ENCODE peak calls at places on chromosomes 6 and 20, in six cellular contexts. D is GM12878, K is HepG2, S is H1, A is SK-N-SH, Q is K562. I is an unnamed sample.

GRCh38 chr6:124132256-124132655 is 328.6 kb downstream of the NKAIN2 start:
- DNase-seq in D (no peak), K (no peak), S (no peak), A (no peak), Q (no peak), I (no peak)

GRCh38 chr6:65633516-65633915 is 73.5 kb downstream of the EYS start:
- DNase-seq in D (no peak), K (no peak), S (no peak), A (no peak), Q (no peak), I (peak; percentile 11)

GRCh38 chr6:47665112-47665511 is 33.3 kb upstream of the ADGRF4 start:
- DNase-seq in D (no peak), K (no peak), S (no peak), A (no peak), Q (no peak), I (no peak)

GRCh38 chr6:135163440-135163738 is 17.7 kb upstream of the MYB start:
- DNase-seq in D (peak; percentile 84), K (no peak), S (no peak), A (no peak), Q (no peak), I (no peak)

GRCh38 chr6:40164345-40164755 is 230.1 kb upstream of the MOCS1 start:
- DNase-seq in D (no peak), K (no peak), S (no peak), A (no peak), Q (peak; percentile 92), I (no peak)

GRCh38 chr20:47397652-47398301 is 41.3 kb upstream of the ZMYND8 start:
- DNase-seq in D (no peak), K (no peak), S (no peak), A (no peak), Q (no peak), I (no peak)

GRCh38 chr20:57826731-57827287 is 117.0 kb upstream of the PMEPA1 start:
- DNase-seq in D (no peak), K (no peak), S (no peak), A (no peak), Q (no peak), I (no peak)

GRCh38 chr6:141056945-141057635 is 1075.6 kb upstream of the GJE1 start:
- DNase-seq in D (no peak), K (no peak), S (no peak), A (no peak), Q (no peak), I (no peak)

GRCh38 chr6:446418-447366 is 55.1 kb downstream of the IRF4 start:
- DNase-seq in D (no peak), K (no peak), S (no peak), A (no peak), Q (no peak), I (no peak)

GRCh38 chr20:39851459-39851858 is 837.6 kb downstream of the MAFB start:
- DNase-seq in D (no peak), K (no peak), S (no peak), A (no peak), Q (no peak), I (no peak)

GRCh38 chr6:80163754-80164187 is 57.3 kb downstream of the BCKDHB start:
- DNase-seq in D (peak; percentile 27), K (peak; percentile 26), S (no peak), A (no peak), Q (no peak), I (no peak)

GRCh38 chr6:98871821-98872220 is 37.4 kb downstream of the POU3F2 start:
- DNase-seq in D (no peak), K (no peak), S (no peak), A (no peak), Q (no peak), I (no peak)

GRCh38 chr20:32482251-32483220 is 102.6 kb downstream of the NOL4L start:
- DNase-seq in D (no peak), K (no peak), S (no peak), A (peak; percentile 73), Q (no peak), I (peak; percentile 46)
- TF ChIP-seq POLR2AphosphoS5 in D (no peak), K (no peak), S (no peak), A (no peak), Q (no peak), I (peak; percentile 24)

GRCh38 chr6:150394053-150394875 is 25.5 kb downstream of the IYD start:
- DNase-seq in D (no peak), K (no peak), S (no peak), A (no peak), Q (no peak), I (no peak)

GRCh38 chr6:150394886-150395285 is 26.1 kb downstream of the IYD start:
- DNase-seq in D (no peak), K (no peak), S (no peak), A (no peak), Q (no peak), I (no peak)

GRCh38 chr6:150391890-150392289 is 23.1 kb downstream of the IYD start:
- DNase-seq in D (no peak), K (no peak), S (no peak), A (no peak), Q (no peak), I (no peak)

GRCh38 chr6:150392452-150393220 is 23.8 kb downstream of the IYD start:
- DNase-seq in D (no peak), K (no peak), S (no peak), A (no peak), Q (no peak), I (no peak)

GRCh38 chr6:150395388-150396009 is 26.7 kb downstream of the IYD start:
- DNase-seq in D (no peak), K (peak; percentile 60), S (peak; percentile 51), A (peak; percentile 43), Q (peak; percentile 55), I (no peak)
- TF ChIP-seq GABPA in D (no peak), K (no peak), S (no peak), A (no peak), Q (no peak), I (no peak)

GRCh38 chr20:13277663-13278295 is 56.7 kb downstream of the ISM1 start:
- DNase-seq in D (no peak), K (no peak), S (no peak), A (no peak), Q (no peak), I (no peak)
- TF ChIP-seq POLR2AphosphoS5 in D (no peak), K (no peak), S (no peak), A (no peak), Q (no peak), I (no peak)

GRCh38 chr20:15012551-15012950 is 675.1 kb upstream of the FLRT3 start:
- DNase-seq in D (no peak), K (no peak), S (no peak), A (no peak), Q (no peak), I (no peak)
- TF ChIP-seq GABPA in D (no peak), K (no peak), S (no peak), A (no peak), Q (no peak), I (no peak)

GRCh38 chr6:31143148-31143547 is 4.3 kb upstream of the PSORS1C2 start:
- DNase-seq in D (no peak), K (no peak), S (no peak), A (no peak), Q (no peak), I (no peak)
- TF ChIP-seq POLR2AphosphoS5 in D (no peak), K (no peak), S (no peak), A (no peak), Q (no peak), I (no peak)

DNA sequence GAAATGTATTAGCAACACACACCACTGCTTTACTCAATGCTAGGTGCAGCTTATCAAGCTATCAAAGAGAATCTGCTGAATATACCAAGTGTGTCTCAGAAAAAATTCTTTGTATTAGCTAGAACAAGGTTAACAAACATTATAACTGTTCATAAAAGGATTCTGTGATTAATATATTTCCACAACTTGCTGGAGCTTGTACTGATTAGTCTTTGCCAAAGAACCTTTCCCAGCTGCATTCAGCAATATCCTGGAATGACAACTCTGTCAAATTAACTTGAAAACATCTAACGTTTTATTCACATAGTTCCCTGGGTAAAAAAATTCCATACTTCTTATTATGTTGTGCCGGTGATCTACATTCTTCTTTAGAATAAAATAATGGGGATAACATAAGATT is 252.7 kb downstream of the FOXC1 start:
- DNase-seq in D (no peak), K (no peak), S (no peak), A (no peak), Q (no peak), I (no peak)
- TF ChIP-seq GABPA in D (no peak), K (no peak), S (no peak), A (no peak), Q (no peak), I (no peak)

GRCh38 chr6:157246048-157246630 is 77.2 kb downstream of the TMEM242 start:
- DNase-seq in D (no peak), K (no peak), S (no peak), A (no peak), Q (no peak), I (no peak)
- TF ChIP-seq POLR2AphosphoS5 in D (no peak), K (no peak), S (no peak), A (no peak), Q (no peak), I (no peak)

GRCh38 chr6:3226422-3227362 is 761 bp downstream of the TUBB2B start:
- DNase-seq in D (no peak), K (no peak), S (no peak), A (peak; percentile 72), Q (peak; percentile 57), I (peak; percentile 62)

GRCh38 chr6:3228046-3228671 is 706 bp upstream of the TUBB2B start:
- DNase-seq in D (no peak), K (no peak), S (no peak), A (peak; percentile 81), Q (peak; percentile 84), I (no peak)

GRCh38 chr6:3228791-3229565 is 1.5 kb upstream of the TUBB2B start:
- DNase-seq in D (no peak), K (no peak), S (no peak), A (no peak), Q (peak; percentile 28), I (no peak)

GRCh38 chr6:3229566-3230274 is 2.3 kb upstream of the TUBB2B start:
- DNase-seq in D (no peak), K (no peak), S (no peak), A (peak; percentile 50), Q (peak; percentile 68), I (no peak)

DNA sequence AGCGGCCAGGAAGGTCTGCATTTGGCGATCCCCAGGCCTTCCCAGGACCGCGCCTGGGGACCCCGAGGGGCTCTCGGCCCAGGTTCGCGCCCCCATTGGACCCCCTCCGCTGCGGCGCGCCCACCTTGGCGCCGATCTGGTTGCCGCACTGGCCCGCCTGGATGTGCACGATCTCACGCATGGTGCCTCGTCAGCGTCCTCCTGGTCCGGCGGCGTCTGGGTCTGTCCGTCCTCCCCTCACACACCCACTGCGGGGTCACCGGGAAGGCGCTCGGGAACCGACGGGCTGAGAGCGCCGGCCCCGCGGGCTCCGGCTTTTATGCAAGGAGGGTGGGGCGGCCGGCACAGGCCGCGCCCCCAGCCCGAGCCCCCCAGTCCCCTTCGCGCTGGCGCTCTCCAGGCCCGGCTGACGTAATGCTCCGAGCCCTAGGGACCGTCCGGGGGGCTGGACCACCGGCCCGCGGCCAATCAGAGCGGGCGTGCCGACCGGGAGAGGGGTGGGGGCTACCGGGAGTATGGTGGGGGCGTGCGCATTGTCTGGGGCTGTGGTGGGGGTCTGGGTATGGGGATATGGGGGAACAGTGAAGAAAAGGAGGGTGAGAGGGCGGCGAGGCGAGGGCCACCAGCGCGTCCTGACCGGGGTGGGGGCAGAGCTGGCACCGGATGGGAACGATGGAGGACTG is at the start of gene TUBB2B:
- DNase-seq in D (no peak), K (no peak), S (no peak), A (peak; percentile 97), Q (peak; percentile 78), I (no peak)
- TF ChIP-seq GABPA in D (no peak), K (no peak), S (no peak), A (no peak), Q (no peak), I (no peak)

GRCh38 chr6:155629652-155630051 is 174.0 kb upstream of the NOX3 start:
- DNase-seq in D (no peak), K (no peak), S (no peak), A (no peak), Q (no peak), I (no peak)
- TF ChIP-seq POLR2AphosphoS5 in D (no peak), K (no peak), S (no peak), A (no peak), Q (no peak), I (no peak)

I was measured in HL-60.